ENCODE peak calls at places on chromosomes 16 and 17, in seven cellular contexts. One of them, this sample, is unnamed.

GRCh38 chr16:80084614-80085013 is 456.2 kb upstream of the DYNLRB2 start:
- DNase-seq in heart right ventricle: peak
- DNase-seq in RWPE1: peak
- DNase-seq in ascending aorta: no peak
- DNase-seq in activated B cell treated with CpG ODN at 0.5 μM for 24 hours: no peak
- DNase-seq in epithelial cell of esophagus: peak
- DNase-seq in omental fat pad: no peak
- DNase-seq in this sample: peak

GRCh38 chr17:82936768-82937171 is 96.9 kb upstream of the ZNF750 start:
- DNase-seq in activated B cell treated with CpG ODN at 0.5 μM for 24 hours: no peak
- DNase-seq in ascending aorta: no peak
- DNase-seq in omental fat pad: peak
- DNase-seq in heart right ventricle: peak
- DNase-seq in RWPE1: no peak
- DNase-seq in epithelial cell of esophagus: no peak
- DNase-seq in this sample: no peak

GRCh38 chr17:77963441-77963840 is 4.9 kb downstream of the TNRC6C start:
- DNase-seq in RWPE1: no peak
- DNase-seq in omental fat pad: no peak
- DNase-seq in heart right ventricle: no peak
- DNase-seq in epithelial cell of esophagus: no peak
- DNase-seq in activated B cell treated with CpG ODN at 0.5 μM for 24 hours: no peak
- DNase-seq in ascending aorta: no peak
- DNase-seq in this sample: no peak

GRCh38 chr16:12449795-12450194 is 353.9 kb downstream of the CPPED1 start:
- DNase-seq in heart right ventricle: no peak
- DNase-seq in ascending aorta: no peak
- DNase-seq in epithelial cell of esophagus: peak
- DNase-seq in activated B cell treated with CpG ODN at 0.5 μM for 24 hours: no peak
- DNase-seq in RWPE1: no peak
- DNase-seq in omental fat pad: no peak
- DNase-seq in this sample: no peak

GRCh38 chr17:48025904-48026502 is 11.6 kb downstream of the COPZ2 start:
- DNase-seq in epithelial cell of esophagus: peak
- DNase-seq in RWPE1: no peak
- DNase-seq in omental fat pad: no peak
- DNase-seq in activated B cell treated with CpG ODN at 0.5 μM for 24 hours: no peak
- DNase-seq in heart right ventricle: no peak
- DNase-seq in ascending aorta: peak
- DNase-seq in this sample: no peak

GRCh38 chr17:71071837-71072236 is 902.5 kb downstream of the KCNJ2 start:
- DNase-seq in ascending aorta: no peak
- DNase-seq in heart right ventricle: no peak
- DNase-seq in RWPE1: peak
- DNase-seq in omental fat pad: no peak
- DNase-seq in activated B cell treated with CpG ODN at 0.5 μM for 24 hours: no peak
- DNase-seq in epithelial cell of esophagus: peak
- DNase-seq in this sample: no peak

GRCh38 chr17:79623786-79624657 is 13.2 kb upstream of the RBFOX3 start:
- DNase-seq in epithelial cell of esophagus: no peak
- DNase-seq in RWPE1: no peak
- DNase-seq in omental fat pad: peak
- DNase-seq in heart right ventricle: no peak
- DNase-seq in ascending aorta: no peak
- DNase-seq in activated B cell treated with CpG ODN at 0.5 μM for 24 hours: no peak
- DNase-seq in this sample: no peak

GRCh38 chr17:45345554-45346254 is 28.9 kb upstream of the MAP3K14 start:
- DNase-seq in RWPE1: no peak
- DNase-seq in omental fat pad: no peak
- DNase-seq in activated B cell treated with CpG ODN at 0.5 μM for 24 hours: no peak
- DNase-seq in epithelial cell of esophagus: no peak
- DNase-seq in ascending aorta: no peak
- DNase-seq in heart right ventricle: no peak
- DNase-seq in this sample: no peak

GRCh38 chr16:79839851-79840321 is 239.3 kb upstream of the MAF start:
- DNase-seq in epithelial cell of esophagus: no peak
- DNase-seq in RWPE1: no peak
- DNase-seq in omental fat pad: no peak
- DNase-seq in ascending aorta: no peak
- DNase-seq in heart right ventricle: no peak
- DNase-seq in activated B cell treated with CpG ODN at 0.5 μM for 24 hours: no peak
- DNase-seq in this sample: no peak

GRCh38 chr16:25212636-25213035 is 4.1 kb upstream of the AQP8 start:
- DNase-seq in epithelial cell of esophagus: no peak
- DNase-seq in omental fat pad: no peak
- DNase-seq in activated B cell treated with CpG ODN at 0.5 μM for 24 hours: no peak
- DNase-seq in RWPE1: no peak
- DNase-seq in heart right ventricle: no peak
- DNase-seq in ascending aorta: no peak
- DNase-seq in this sample: no peak

GRCh38 chr16:75701361-75701760 is at the start of gene DUXB:
- DNase-seq in activated B cell treated with CpG ODN at 0.5 μM for 24 hours: no peak
- DNase-seq in omental fat pad: no peak
- DNase-seq in ascending aorta: no peak
- DNase-seq in heart right ventricle: no peak
- DNase-seq in epithelial cell of esophagus: no peak
- DNase-seq in RWPE1: no peak
- DNase-seq in this sample: no peak

GRCh38 chr16:582614-583331 is 7.1 kb upstream of the RAB40C start:
- DNase-seq in ascending aorta: no peak
- DNase-seq in epithelial cell of esophagus: no peak
- DNase-seq in activated B cell treated with CpG ODN at 0.5 μM for 24 hours: no peak
- DNase-seq in RWPE1: no peak
- DNase-seq in heart right ventricle: peak
- DNase-seq in omental fat pad: no peak
- DNase-seq in this sample: no peak

GRCh38 chr16:72429566-72430160 is 257.7 kb upstream of the PMFBP1 start:
- DNase-seq in RWPE1: no peak
- DNase-seq in activated B cell treated with CpG ODN at 0.5 μM for 24 hours: no peak
- DNase-seq in ascending aorta: no peak
- DNase-seq in omental fat pad: no peak
- DNase-seq in heart right ventricle: no peak
- DNase-seq in epithelial cell of esophagus: no peak
- DNase-seq in this sample: no peak

GRCh38 chr16:72427001-72427785 is 255.2 kb upstream of the PMFBP1 start:
- DNase-seq in omental fat pad: no peak
- DNase-seq in activated B cell treated with CpG ODN at 0.5 μM for 24 hours: no peak
- DNase-seq in RWPE1: no peak
- DNase-seq in ascending aorta: no peak
- DNase-seq in heart right ventricle: no peak
- DNase-seq in epithelial cell of esophagus: no peak
- DNase-seq in this sample: no peak

GRCh38 chr16:72426416-72426815 is 254.5 kb upstream of the PMFBP1 start:
- DNase-seq in heart right ventricle: no peak
- DNase-seq in epithelial cell of esophagus: no peak
- DNase-seq in ascending aorta: no peak
- DNase-seq in omental fat pad: no peak
- DNase-seq in RWPE1: no peak
- DNase-seq in activated B cell treated with CpG ODN at 0.5 μM for 24 hours: no peak
- DNase-seq in this sample: no peak

GRCh38 chr16:72427786-72428480 is 256.0 kb upstream of the PMFBP1 start:
- DNase-seq in ascending aorta: no peak
- DNase-seq in heart right ventricle: no peak
- DNase-seq in omental fat pad: no peak
- DNase-seq in RWPE1: no peak
- DNase-seq in activated B cell treated with CpG ODN at 0.5 μM for 24 hours: no peak
- DNase-seq in epithelial cell of esophagus: no peak
- DNase-seq in this sample: no peak

GRCh38 chr16:72428611-72429376 is 256.8 kb upstream of the PMFBP1 start:
- DNase-seq in epithelial cell of esophagus: no peak
- DNase-seq in omental fat pad: no peak
- DNase-seq in ascending aorta: no peak
- DNase-seq in RWPE1: no peak
- DNase-seq in activated B cell treated with CpG ODN at 0.5 μM for 24 hours: no peak
- DNase-seq in heart right ventricle: no peak
- DNase-seq in this sample: no peak
- TF ChIP-seq CTCF in epithelial cell of esophagus: no peak
- TF ChIP-seq CTCF in omental fat pad: no peak
- TF ChIP-seq CTCF in ascending aorta: no peak
- TF ChIP-seq CTCF in RWPE1: no peak
- TF ChIP-seq CTCF in activated B cell treated with CpG ODN at 0.5 μM for 24 hours: no peak
- TF ChIP-seq CTCF in heart right ventricle: no peak
- TF ChIP-seq CTCF in this sample: no peak

DNA sequence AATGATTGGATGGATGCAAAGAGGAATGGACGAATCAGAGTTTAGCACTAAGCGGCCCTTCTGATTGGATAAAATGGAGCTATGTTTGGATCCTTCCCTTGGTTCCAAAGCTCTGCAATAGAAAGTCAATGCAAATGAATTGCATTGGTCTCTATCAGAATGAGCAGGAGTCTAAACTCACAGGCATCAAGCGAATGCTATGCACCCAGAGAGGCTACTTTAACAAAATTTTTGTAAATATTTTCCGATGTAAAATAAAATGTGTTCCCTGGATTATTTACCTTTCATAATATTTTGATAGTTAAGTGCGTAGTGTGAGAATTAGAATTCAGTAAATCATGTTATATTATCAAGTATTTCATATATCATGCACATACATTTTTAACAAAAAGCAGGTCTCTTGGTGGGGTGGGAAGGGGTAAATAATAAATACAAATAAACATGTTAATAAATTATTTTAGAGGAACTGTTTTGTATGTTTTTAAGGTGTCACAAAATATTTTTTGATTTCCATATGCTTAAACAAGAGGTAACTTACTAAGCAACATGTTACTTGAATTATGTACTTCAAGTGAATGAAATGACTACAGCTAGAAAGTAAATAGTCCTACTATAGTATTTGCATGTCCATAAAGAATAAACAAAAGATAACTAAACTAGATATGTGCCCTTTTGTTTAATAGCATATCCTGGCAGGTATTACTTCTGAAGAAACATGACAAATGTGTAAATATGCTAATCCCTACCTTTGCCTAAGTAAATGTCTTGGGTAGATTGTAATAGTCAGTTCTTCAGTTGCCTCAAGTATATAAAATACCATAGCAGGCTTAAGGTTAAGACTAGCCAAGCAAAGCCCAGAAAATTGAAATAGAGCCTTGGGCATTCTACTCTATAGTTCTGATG is 4.4 kb upstream of the UNK start:
- DNase-seq in epithelial cell of esophagus: no peak
- DNase-seq in omental fat pad: no peak
- DNase-seq in ascending aorta: no peak
- DNase-seq in heart right ventricle: no peak
- DNase-seq in activated B cell treated with CpG ODN at 0.5 μM for 24 hours: no peak
- DNase-seq in RWPE1: no peak
- DNase-seq in this sample: no peak
- TF ChIP-seq CTCF in epithelial cell of esophagus: no peak
- TF ChIP-seq CTCF in omental fat pad: no peak
- TF ChIP-seq CTCF in ascending aorta: no peak
- TF ChIP-seq CTCF in heart right ventricle: no peak
- TF ChIP-seq CTCF in activated B cell treated with CpG ODN at 0.5 μM for 24 hours: no peak
- TF ChIP-seq CTCF in RWPE1: no peak
- TF ChIP-seq CTCF in this sample: no peak

GRCh38 chr17:58002558-58002957 is 4.5 kb downstream of the SRSF1 start:
- DNase-seq in ascending aorta: no peak
- DNase-seq in RWPE1: no peak
- DNase-seq in omental fat pad: no peak
- DNase-seq in heart right ventricle: no peak
- DNase-seq in activated B cell treated with CpG ODN at 0.5 μM for 24 hours: no peak
- DNase-seq in epithelial cell of esophagus: no peak
- DNase-seq in this sample: no peak
- TF ChIP-seq CTCF in ascending aorta: no peak
- TF ChIP-seq CTCF in RWPE1: no peak
- TF ChIP-seq CTCF in omental fat pad: no peak
- TF ChIP-seq CTCF in heart right ventricle: no peak
- TF ChIP-seq CTCF in activated B cell treated with CpG ODN at 0.5 μM for 24 hours: no peak
- TF ChIP-seq CTCF in epithelial cell of esophagus: no peak
- TF ChIP-seq CTCF in this sample: no peak

GRCh38 chr17:49187301-49187700 is 23.1 kb downstream of the GNGT2 start:
- DNase-seq in RWPE1: no peak
- DNase-seq in omental fat pad: no peak
- DNase-seq in activated B cell treated with CpG ODN at 0.5 μM for 24 hours: no peak
- DNase-seq in ascending aorta: no peak
- DNase-seq in epithelial cell of esophagus: no peak
- DNase-seq in heart right ventricle: no peak
- DNase-seq in this sample: no peak
- TF ChIP-seq CTCF in RWPE1: no peak
- TF ChIP-seq CTCF in omental fat pad: no peak
- TF ChIP-seq CTCF in activated B cell treated with CpG ODN at 0.5 μM for 24 hours: no peak
- TF ChIP-seq CTCF in ascending aorta: no peak
- TF ChIP-seq CTCF in epithelial cell of esophagus: no peak
- TF ChIP-seq CTCF in heart right ventricle: no peak
- TF ChIP-seq CTCF in this sample: no peak

This sample was measured in neural crest cell.